ENCODE peak calls at places on chromosome 1, in ten cellular contexts. One of them, this sample, is unnamed.

GRCh38 chr1:225597926-225598575 is 54.9 kb downstream of the ENAH start:
- DNase-seq in ureter: no peak
- DNase-seq in germinal center: no peak
- DNase-seq in NCI-H748 treated with DMSO at 0.1 percent for 48 hours: no peak
- DNase-seq in WTC11: no peak
- DNase-seq in NCI-H2107: no peak
- DNase-seq in globus pallidus: no peak
- DNase-seq in activated CD8-positive, alpha-beta memory T cell treated with anti-CD3 and anti-CD28 coated beads, Interleukin-2, amount 50 U/mL, for 4 hours: no peak
- DNase-seq in H9: no peak
- DNase-seq in left colon: no peak
- DNase-seq in this sample: no peak

GRCh38 chr1:244945109-244945671 is 80.8 kb upstream of the HNRNPU start:
- DNase-seq in ureter: no peak
- DNase-seq in germinal center: no peak
- DNase-seq in NCI-H748 treated with DMSO at 0.1 percent for 48 hours: no peak
- DNase-seq in WTC11: no peak
- DNase-seq in NCI-H2107: no peak
- DNase-seq in globus pallidus: no peak
- DNase-seq in activated CD8-positive, alpha-beta memory T cell treated with anti-CD3 and anti-CD28 coated beads, Interleukin-2, amount 50 U/mL, for 4 hours: no peak
- DNase-seq in H9: no peak
- DNase-seq in left colon: no peak
- DNase-seq in this sample: no peak

GRCh38 chr1:54934869-54935268 is 45.6 kb upstream of the TMEM61 start:
- DNase-seq in ureter: no peak
- DNase-seq in germinal center: no peak
- DNase-seq in NCI-H748 treated with DMSO at 0.1 percent for 48 hours: no peak
- DNase-seq in WTC11: no peak
- DNase-seq in NCI-H2107: no peak
- DNase-seq in globus pallidus: no peak
- DNase-seq in activated CD8-positive, alpha-beta memory T cell treated with anti-CD3 and anti-CD28 coated beads, Interleukin-2, amount 50 U/mL, for 4 hours: no peak
- DNase-seq in H9: no peak
- DNase-seq in left colon: no peak
- DNase-seq in this sample: no peak

GRCh38 chr1:174258148-174258550 is 98.8 kb downstream of the RABGAP1L start:
- DNase-seq in ureter: no peak
- DNase-seq in germinal center: peak
- DNase-seq in NCI-H748 treated with DMSO at 0.1 percent for 48 hours: peak
- DNase-seq in WTC11: peak
- DNase-seq in NCI-H2107: peak
- DNase-seq in globus pallidus: peak
- DNase-seq in activated CD8-positive, alpha-beta memory T cell treated with anti-CD3 and anti-CD28 coated beads, Interleukin-2, amount 50 U/mL, for 4 hours: peak
- DNase-seq in H9: peak
- DNase-seq in left colon: peak
- DNase-seq in this sample: peak

GRCh38 chr1:3207217-3207848 is 138.3 kb downstream of the PRDM16 start:
- DNase-seq in ureter: no peak
- DNase-seq in germinal center: no peak
- DNase-seq in NCI-H748 treated with DMSO at 0.1 percent for 48 hours: no peak
- DNase-seq in WTC11: no peak
- DNase-seq in NCI-H2107: no peak
- DNase-seq in globus pallidus: no peak
- DNase-seq in activated CD8-positive, alpha-beta memory T cell treated with anti-CD3 and anti-CD28 coated beads, Interleukin-2, amount 50 U/mL, for 4 hours: no peak
- DNase-seq in H9: no peak
- DNase-seq in left colon: no peak
- DNase-seq in this sample: no peak

GRCh38 chr1:56576880-56577858 is 2.2 kb downstream of the PLPP3 start:
- DNase-seq in ureter: no peak
- DNase-seq in germinal center: peak
- DNase-seq in NCI-H748 treated with DMSO at 0.1 percent for 48 hours: no peak
- DNase-seq in WTC11: no peak
- DNase-seq in NCI-H2107: no peak
- DNase-seq in globus pallidus: peak
- DNase-seq in activated CD8-positive, alpha-beta memory T cell treated with anti-CD3 and anti-CD28 coated beads, Interleukin-2, amount 50 U/mL, for 4 hours: no peak
- DNase-seq in H9: peak
- DNase-seq in left colon: no peak
- DNase-seq in this sample: peak

GRCh38 chr1:248102847-248103246 is 7.9 kb downstream of the OR2L13 start:
- DNase-seq in ureter: no peak
- DNase-seq in germinal center: no peak
- DNase-seq in NCI-H748 treated with DMSO at 0.1 percent for 48 hours: no peak
- DNase-seq in WTC11: no peak
- DNase-seq in NCI-H2107: no peak
- DNase-seq in globus pallidus: no peak
- DNase-seq in activated CD8-positive, alpha-beta memory T cell treated with anti-CD3 and anti-CD28 coated beads, Interleukin-2, amount 50 U/mL, for 4 hours: no peak
- DNase-seq in H9: no peak
- DNase-seq in left colon: no peak
- DNase-seq in this sample: no peak

GRCh38 chr1:167627865-167628641 is 2.0 kb upstream of the RCSD1 start:
- DNase-seq in ureter: peak
- DNase-seq in germinal center: peak
- DNase-seq in NCI-H748 treated with DMSO at 0.1 percent for 48 hours: no peak
- DNase-seq in WTC11: no peak
- DNase-seq in NCI-H2107: no peak
- DNase-seq in globus pallidus: no peak
- DNase-seq in activated CD8-positive, alpha-beta memory T cell treated with anti-CD3 and anti-CD28 coated beads, Interleukin-2, amount 50 U/mL, for 4 hours: peak
- DNase-seq in H9: no peak
- DNase-seq in left colon: peak
- DNase-seq in this sample: peak

GRCh38 chr1:235136111-235136510 is 7.5 kb upstream of the TOMM20 start:
- DNase-seq in ureter: no peak
- DNase-seq in germinal center: no peak
- DNase-seq in NCI-H748 treated with DMSO at 0.1 percent for 48 hours: no peak
- DNase-seq in WTC11: no peak
- DNase-seq in NCI-H2107: no peak
- DNase-seq in globus pallidus: no peak
- DNase-seq in activated CD8-positive, alpha-beta memory T cell treated with anti-CD3 and anti-CD28 coated beads, Interleukin-2, amount 50 U/mL, for 4 hours: no peak
- DNase-seq in H9: no peak
- DNase-seq in left colon: no peak
- DNase-seq in this sample: no peak

GRCh38 chr1:21703318-21703963 is 34.3 kb upstream of the RAP1GAP start:
- DNase-seq in ureter: no peak
- DNase-seq in germinal center: peak
- DNase-seq in NCI-H748 treated with DMSO at 0.1 percent for 48 hours: no peak
- DNase-seq in WTC11: no peak
- DNase-seq in NCI-H2107: no peak
- DNase-seq in globus pallidus: peak
- DNase-seq in activated CD8-positive, alpha-beta memory T cell treated with anti-CD3 and anti-CD28 coated beads, Interleukin-2, amount 50 U/mL, for 4 hours: no peak
- DNase-seq in H9: no peak
- DNase-seq in left colon: no peak
- DNase-seq in this sample: peak

GRCh38 chr1:64623750-64624445 is 121.0 kb upstream of the RAVER2 start:
- DNase-seq in ureter: no peak
- DNase-seq in germinal center: no peak
- DNase-seq in NCI-H748 treated with DMSO at 0.1 percent for 48 hours: peak
- DNase-seq in WTC11: no peak
- DNase-seq in NCI-H2107: no peak
- DNase-seq in globus pallidus: no peak
- DNase-seq in activated CD8-positive, alpha-beta memory T cell treated with anti-CD3 and anti-CD28 coated beads, Interleukin-2, amount 50 U/mL, for 4 hours: no peak
- DNase-seq in H9: no peak
- DNase-seq in left colon: no peak
- DNase-seq in this sample: no peak

GRCh38 chr1:201374376-201374775 is 3.1 kb downstream of the TNNT2 start:
- DNase-seq in ureter: no peak
- DNase-seq in germinal center: no peak
- DNase-seq in NCI-H748 treated with DMSO at 0.1 percent for 48 hours: peak
- DNase-seq in WTC11: no peak
- DNase-seq in NCI-H2107: no peak
- DNase-seq in globus pallidus: no peak
- DNase-seq in activated CD8-positive, alpha-beta memory T cell treated with anti-CD3 and anti-CD28 coated beads, Interleukin-2, amount 50 U/mL, for 4 hours: no peak
- DNase-seq in H9: no peak
- DNase-seq in left colon: no peak
- DNase-seq in this sample: peak